ENCODE peak calls at places on chromosomes 3 and 15, in seven cellular contexts. C is RWPE2, U is HFF-Myc, Z is ovary, H is hepatocyte, J is WTC11, G is cardiac fibroblast. O is an unnamed sample.

GRCh38 chr3:160124224-160124623 is 101.0 kb upstream of the C3orf80 start:
- DNase-seq in H (no peak), C (no peak), U (no peak), J (no peak), Z (no peak), G (no peak), O (no peak)

GRCh38 chr3:128071771-128072453 is 19.7 kb downstream of the SEC61A1 start:
- DNase-seq in Z (no peak), G (no peak), H (no peak), C (no peak), J (no peak), U (no peak), O (no peak)

GRCh38 chr3:140006331-140006730 is 71.3 kb downstream of the CLSTN2 start:
- DNase-seq in G (no peak), H (no peak), J (no peak), Z (no peak), U (no peak), C (no peak), O (no peak)

GRCh38 chr15:50135123-50135541 is 16.1 kb upstream of the ATP8B4 start:
- DNase-seq in Z (no peak), U (no peak), G (no peak), H (no peak), J (no peak), C (no peak), O (no peak)

GRCh38 chr3:138118863-138119766 is 3.7 kb upstream of the DZIP1L start:
- DNase-seq in Z (peak), U (peak), J (peak), C (no peak), H (peak), G (peak), O (no peak)

GRCh38 chr15:44812029-44812517 is 75.7 kb downstream of the TRIM69 start:
- DNase-seq in J (no peak), G (no peak), H (peak), U (no peak), Z (no peak), C (no peak), O (no peak)

GRCh38 chr3:9036327-9037112 is 73.2 kb upstream of the RAD18 start:
- DNase-seq in J (no peak), H (peak), G (peak), C (no peak), U (peak), Z (peak), O (no peak)

GRCh38 chr3:18379647-18380046 is 45.5 kb downstream of the SATB1 start:
- DNase-seq in J (no peak), G (no peak), Z (no peak), H (no peak), U (no peak), C (no peak), O (no peak)

GRCh38 chr3:139894638-139894989 is 40.4 kb upstream of the CLSTN2 start:
- DNase-seq in U (no peak), H (no peak), J (no peak), Z (peak), C (no peak), G (no peak), O (no peak)

GRCh38 chr3:129211345-129211744 is 27.6 kb upstream of the CNBP start:
- DNase-seq in C (no peak), G (no peak), J (no peak), U (no peak), Z (no peak), H (no peak), O (no peak)

GRCh38 chr15:51051776-51052175 is 42.9 kb downstream of the TNFAIP8L3 start:
- DNase-seq in G (peak), Z (peak), U (no peak), C (no peak), H (no peak), J (no peak), O (no peak)

GRCh38 chr15:80665151-80665550 is 30.0 kb upstream of the ABHD17C start:
- DNase-seq in U (no peak), Z (no peak), G (no peak), J (no peak), H (no peak), C (no peak), O (no peak)

GRCh38 chr3:178472941-178473340 is 63.3 kb upstream of the KCNMB2 start:
- DNase-seq in H (no peak), C (no peak), G (no peak), Z (no peak), U (no peak), J (no peak), O (no peak)

GRCh38 chr3:188261011-188261410 is 107.1 kb downstream of the LPP start:
- DNase-seq in G (no peak), J (no peak), H (no peak), U (no peak), C (no peak), Z (no peak), O (no peak)

GRCh38 chr3:189392969-189393368 is 221.2 kb downstream of the TPRG1 start:
- DNase-seq in C (peak), G (peak), H (peak), Z (no peak), U (no peak), J (no peak), O (no peak)

GRCh38 chr3:4322635-4323034 is 19.5 kb downstream of the SETMAR start:
- DNase-seq in H (peak), Z (no peak), C (no peak), G (peak), J (no peak), U (peak), O (no peak)

GRCh38 chr3:8505621-8506020 is 4.0 kb downstream of the LMCD1 start:
- DNase-seq in C (no peak), U (no peak), G (no peak), H (no peak), Z (no peak), J (no peak), O (no peak)

GRCh38 chr3:167798443-167798842 is 62.9 kb downstream of the SERPINI1 start:
- DNase-seq in J (no peak), Z (no peak), H (no peak), G (no peak), U (no peak), C (no peak), O (no peak)

GRCh38 chr15:58221591-58222241 is 83.5 kb downstream of the AQP9 start:
- DNase-seq in H (no peak), G (peak), J (peak), C (no peak), U (no peak), Z (no peak), O (no peak)

GRCh38 chr3:122940628-122941086 is 86.9 kb downstream of the SEMA5B start:
- DNase-seq in J (no peak), U (no peak), C (no peak), H (no peak), Z (peak), G (peak), O (no peak)

GRCh38 chr3:28039234-28039633 is 202.2 kb upstream of the CMC1 start:
- DNase-seq in G (no peak), U (no peak), Z (no peak), J (no peak), H (no peak), C (no peak), O (no peak)

GRCh38 chr3:152973575-152973974 is 138.6 kb downstream of the P2RY1 start:
- DNase-seq in J (no peak), C (no peak), Z (no peak), H (no peak), U (no peak), G (no peak), O (no peak)

GRCh38 chr15:59296181-59296617 is 76.5 kb downstream of the MYO1E start:
- DNase-seq in U (no peak), G (peak), C (no peak), J (no peak), Z (no peak), H (no peak), O (no peak)

GRCh38 chr15:29685156-29686078 is 136.9 kb downstream of the TJP1 start:
- DNase-seq in Z (no peak), C (peak), J (no peak), H (peak), G (peak), U (no peak), O (no peak)

GRCh38 chr15:31472636-31473383 is 146.2 kb downstream of the KLF13 start:
- DNase-seq in C (peak), J (no peak), H (no peak), G (peak), U (no peak), Z (no peak), O (no peak)

GRCh38 chr3:79521221-79521848 is 246.5 kb downstream of the ROBO1 start:
- DNase-seq in U (peak), J (no peak), H (peak), C (no peak), G (peak), Z (no peak), O (no peak)

GRCh38 chr15:33242669-33243191 is 48.2 kb upstream of the FMN1 start:
- DNase-seq in Z (no peak), G (no peak), C (no peak), U (no peak), J (no peak), H (no peak), O (no peak)

GRCh38 chr15:64010719-64011118 is 35.6 kb downstream of the DAPK2 start:
- DNase-seq in U (peak), H (no peak), Z (no peak), J (no peak), G (peak), C (peak), O (peak)

GRCh38 chr3:162332344-162332743 is 835.7 kb downstream of the OTOL1 start:
- DNase-seq in C (no peak), Z (no peak), U (no peak), J (no peak), H (no peak), G (no peak), O (no peak)

GRCh38 chr3:195075199-195075940 is 195.6 kb downstream of the XXYLT1 start:
- DNase-seq in Z (no peak), G (peak), U (peak), C (no peak), H (no peak), J (no peak), O (peak)

GRCh38 chr15:70197318-70197944 is 99.7 kb upstream of the TLE3 start:
- DNase-seq in J (no peak), G (no peak), U (no peak), C (no peak), H (no peak), Z (no peak), O (no peak)

GRCh38 chr3:140456974-140457373 is 220.9 kb upstream of the TRIM42 start:
- DNase-seq in J (no peak), H (no peak), C (no peak), G (no peak), Z (no peak), U (no peak), O (no peak)

GRCh38 chr15:57259511-57260143 is 116.7 kb upstream of the CGNL1 start:
- DNase-seq in G (no peak), Z (no peak), U (no peak), J (peak), C (no peak), H (no peak), O (no peak)

GRCh38 chr3:159855599-159856495 is 132.8 kb upstream of the IL12A start:
- DNase-seq in J (no peak), Z (no peak), G (no peak), H (no peak), U (peak), C (no peak), O (no peak)

GRCh38 chr3:43794776-43795175 is 104.0 kb downstream of the ABHD5 start:
- DNase-seq in H (no peak), Z (no peak), J (no peak), G (no peak), U (no peak), C (peak), O (no peak)

GRCh38 chr3:30140356-30140755 is 466.0 kb upstream of the TGFBR2 start:
- DNase-seq in G (no peak), Z (no peak), U (no peak), J (no peak), H (no peak), C (no peak), O (no peak)

GRCh38 chr3:30130391-30130790 is 476.0 kb upstream of the TGFBR2 start:
- DNase-seq in U (no peak), H (no peak), Z (no peak), G (no peak), C (no peak), J (no peak), O (no peak)

GRCh38 chr3:30139283-30139682 is 467.1 kb upstream of the TGFBR2 start:
- DNase-seq in C (no peak), U (no peak), H (no peak), J (no peak), G (no peak), Z (no peak), O (no peak)

GRCh38 chr3:30131171-30131570 is 475.2 kb upstream of the TGFBR2 start:
- DNase-seq in J (no peak), H (no peak), G (no peak), Z (no peak), U (no peak), C (no peak), O (no peak)

GRCh38 chr3:30135190-30135589 is 471.2 kb upstream of the TGFBR2 start:
- DNase-seq in J (no peak), U (no peak), G (no peak), C (no peak), H (no peak), Z (no peak), O (no peak)
- TF ChIP-seq CTCF in J (no peak), U (peak), G (peak), C (peak), H (peak), Z (no peak), O (peak)

GRCh38 chr3:46209751-46210470 is 1.8 kb upstream of the CCR1 start:
- DNase-seq in Z (no peak), U (no peak), G (no peak), J (no peak), C (no peak), H (no peak), O (no peak)

GRCh38 chr3:46209053-46209452 is 940 bp upstream of the CCR1 start:
- DNase-seq in Z (no peak), H (no peak), G (no peak), J (no peak), U (no peak), C (no peak), O (no peak)

GRCh38 chr3:46206284-46206683 is 1.8 kb downstream of the CCR1 start:
- DNase-seq in H (no peak), G (no peak), Z (no peak), U (no peak), J (no peak), C (no peak), O (no peak)

GRCh38 chr3:46205286-46205960 is 2.7 kb downstream of the CCR1 start:
- DNase-seq in Z (no peak), H (no peak), G (no peak), U (no peak), C (no peak), J (no peak), O (no peak)

DNA sequence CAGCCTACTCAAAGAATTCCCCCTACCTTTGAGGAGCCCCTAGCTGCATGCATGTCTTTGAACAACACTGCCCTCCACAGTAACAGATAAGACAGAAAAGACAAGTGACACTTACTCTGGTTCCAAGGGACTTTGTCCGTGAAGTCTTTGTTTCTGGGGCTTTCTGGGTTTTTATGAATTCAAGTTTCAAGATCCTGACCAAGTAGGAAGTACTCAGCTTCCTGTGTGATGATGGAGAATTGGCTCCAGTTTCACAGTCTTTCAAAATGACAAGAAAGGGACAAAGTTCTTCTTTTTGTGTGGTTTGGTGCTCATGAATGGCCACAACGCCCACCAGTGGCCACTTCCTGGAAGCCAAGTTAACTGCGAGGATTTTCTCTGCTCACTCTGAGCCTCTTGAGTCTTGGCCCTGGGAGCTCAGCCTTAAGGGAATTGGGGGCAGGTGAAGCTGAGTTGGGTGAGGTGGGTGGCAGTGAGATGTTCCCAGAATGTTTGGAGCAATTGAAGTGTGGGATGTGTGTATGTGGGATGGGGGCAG is at the start of gene CCR1:
- DNase-seq in Z (no peak), J (peak), C (no peak), U (no peak), H (peak), G (peak), O (no peak)
- TF ChIP-seq CTCF in Z (no peak), J (peak), C (peak), U (peak), H (peak), G (peak), O (peak)

GRCh38 chr3:65436580-65436979 is 602.1 kb downstream of the MAGI1 start:
- DNase-seq in Z (no peak), U (no peak), J (peak), H (peak), C (no peak), G (peak), O (no peak)
- TF ChIP-seq CTCF in Z (no peak), U (peak), J (no peak), H (peak), C (peak), G (peak), O (peak)

GRCh38 chr3:171328419-171329082 is 131.7 kb downstream of the TNIK start:
- DNase-seq in H (no peak), Z (no peak), C (no peak), G (peak), J (peak), U (no peak), O (no peak)
- TF ChIP-seq CTCF in H (no peak), Z (no peak), C (no peak), G (no peak), J (peak), U (no peak), O (peak)

GRCh38 chr15:67521770-67522568 is 1.0 kb downstream of the C15orf61 start:
- DNase-seq in U (peak), C (no peak), Z (no peak), J (no peak), G (peak), H (peak), O (no peak)

GRCh38 chr15:67523337-67523736 is 2.4 kb downstream of the C15orf61 start:
- DNase-seq in H (no peak), G (no peak), C (no peak), Z (no peak), J (no peak), U (no peak), O (no peak)

GRCh38 chr15:67524235-67524634 is 3.3 kb downstream of the C15orf61 start:
- DNase-seq in Z (no peak), H (no peak), G (no peak), U (no peak), J (no peak), C (no peak), O (no peak)

GRCh38 chr15:67520276-67520975 is 505 bp upstream of the C15orf61 start:
- DNase-seq in U (no peak), H (no peak), Z (no peak), C (no peak), G (peak), J (no peak), O (no peak)

GRCh38 chr15:67520976-67521769 is at the start of gene C15orf61:
- DNase-seq in H (peak), G (peak), U (no peak), Z (peak), C (peak), J (peak), O (peak)
- TF ChIP-seq CTCF in H (peak), G (no peak), U (no peak), Z (no peak), C (peak), J (no peak), O (peak)

GRCh38 chr3:68018275-68018674 is 363.9 kb upstream of the SUCLG2 start:
- DNase-seq in J (no peak), G (no peak), Z (no peak), H (no peak), U (no peak), C (no peak), O (no peak)

DNA sequence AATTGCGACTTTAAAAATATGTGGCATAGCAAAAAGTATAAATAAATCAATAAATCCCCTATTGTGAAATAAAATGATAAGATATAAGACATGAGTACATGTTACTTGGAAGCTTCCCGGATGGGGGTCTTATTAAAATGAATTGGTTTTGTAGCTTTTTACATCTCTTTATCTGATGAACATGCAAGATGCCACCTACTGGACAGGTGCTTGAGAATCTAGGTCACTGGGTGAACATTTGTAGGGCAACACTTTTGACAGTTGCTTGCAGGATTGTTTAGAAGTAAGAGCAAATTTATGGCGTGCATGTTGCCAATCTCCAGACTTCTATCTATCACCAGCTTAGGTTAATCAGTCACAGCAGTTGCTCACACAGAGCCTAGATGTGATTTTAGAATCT is 362.7 kb upstream of the SUCLG2 start:
- DNase-seq in J (no peak), U (no peak), Z (no peak), H (no peak), G (no peak), C (no peak), O (no peak)
- TF ChIP-seq CTCF in J (no peak), U (no peak), Z (no peak), H (peak), G (no peak), C (peak), O (peak)

DNA sequence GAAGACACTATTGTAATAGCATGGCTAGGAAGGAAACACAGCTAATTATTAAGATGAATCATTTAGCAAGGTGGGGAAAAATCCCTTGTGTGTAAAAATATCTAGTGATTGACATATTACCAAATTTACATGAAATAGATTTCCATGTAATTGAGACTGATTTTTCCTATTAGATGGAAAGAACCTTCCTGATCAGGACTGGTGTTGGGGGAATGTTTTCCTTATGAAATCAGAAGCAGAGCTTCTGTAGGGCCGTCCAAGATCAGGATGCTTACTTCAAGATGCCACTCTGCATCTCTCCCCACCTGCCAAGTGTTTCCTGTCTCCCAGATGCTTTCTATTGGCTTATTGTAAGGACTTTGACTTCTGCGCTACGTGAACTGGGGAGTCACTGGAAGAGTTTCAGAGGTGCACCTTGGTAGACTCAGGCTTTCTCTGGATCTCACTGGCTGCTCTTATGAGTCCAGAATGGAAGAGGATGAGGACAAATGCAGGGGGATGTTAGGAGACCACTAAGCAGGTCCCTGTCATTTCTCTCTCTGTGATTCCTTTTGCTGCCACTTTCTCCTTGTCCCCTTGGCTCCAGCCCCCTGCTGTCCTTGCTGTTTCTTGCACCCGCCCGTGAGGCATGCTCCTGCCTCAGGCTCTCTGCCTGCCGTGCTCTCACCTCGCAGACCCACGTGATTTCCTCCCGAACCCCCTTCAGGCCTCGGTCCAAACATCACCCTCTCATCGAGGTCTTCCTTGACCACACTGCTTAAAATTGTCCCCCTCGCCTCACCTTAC is 30.1 kb downstream of the BTD start:
- DNase-seq in Z (no peak), U (no peak), G (no peak), H (no peak), C (no peak), J (peak), O (no peak)
- TF ChIP-seq CTCF in Z (no peak), U (no peak), G (no peak), H (no peak), C (no peak), J (no peak), O (peak)

GRCh38 chr3:119463171-119464169 is at the start of gene TMEM39A:
- DNase-seq in J (peak), C (peak), Z (peak), G (peak), H (peak), U (peak), O (peak)
- TF ChIP-seq CTCF in J (no peak), C (no peak), Z (no peak), G (peak), H (no peak), U (no peak), O (peak)

O was measured in chondrocyte.